ENCODE peak calls at places on chromosome 14, in seven cellular contexts. One of them, this sample, is unnamed.

GRCh38 chr14:54599932-54600331 is 33.0 kb downstream of the SAMD4A start:
- DNase-seq in breast epithelium: no peak
- DNase-seq in NAMALWA: no peak
- DNase-seq in EH: peak; percentile 48
- DNase-seq in AG08395: no peak
- DNase-seq in T-cell: no peak
- DNase-seq in stimulated activated CD4-positive, alpha-beta T cell treated with anti-CD3 and anti-CD28 coated beads, Interleukin-1b, Interleukin-23, amount 100 ng/mL, for 24 hours: no peak
- DNase-seq in this sample: no peak

GRCh38 chr14:67457782-67458181 is 30.7 kb downstream of the TMEM229B start:
- DNase-seq in AG08395: no peak
- DNase-seq in NAMALWA: no peak
- DNase-seq in breast epithelium: peak; percentile 66
- DNase-seq in T-cell: no peak
- DNase-seq in stimulated activated CD4-positive, alpha-beta T cell treated with anti-CD3 and anti-CD28 coated beads, Interleukin-1b, Interleukin-23, amount 100 ng/mL, for 24 hours: no peak
- DNase-seq in EH: peak; percentile 25
- DNase-seq in this sample: no peak

GRCh38 chr14:96083667-96084320 is 44.6 kb downstream of the C14orf132 start:
- DNase-seq in breast epithelium: peak; percentile 31
- DNase-seq in EH: no peak
- DNase-seq in NAMALWA: no peak
- DNase-seq in AG08395: no peak
- DNase-seq in T-cell: no peak
- DNase-seq in stimulated activated CD4-positive, alpha-beta T cell treated with anti-CD3 and anti-CD28 coated beads, Interleukin-1b, Interleukin-23, amount 100 ng/mL, for 24 hours: no peak
- DNase-seq in this sample: no peak

GRCh38 chr14:81219821-81220487 is 805 bp downstream of the GTF2A1 start:
- DNase-seq in breast epithelium: peak; percentile 36
- DNase-seq in NAMALWA: no peak
- DNase-seq in stimulated activated CD4-positive, alpha-beta T cell treated with anti-CD3 and anti-CD28 coated beads, Interleukin-1b, Interleukin-23, amount 100 ng/mL, for 24 hours: peak; percentile 9
- DNase-seq in EH: peak; percentile 42
- DNase-seq in T-cell: no peak
- DNase-seq in AG08395: peak; percentile 24
- DNase-seq in this sample: no peak

GRCh38 chr14:104197449-104198247 is 59.3 kb downstream of the KIF26A start:
- DNase-seq in stimulated activated CD4-positive, alpha-beta T cell treated with anti-CD3 and anti-CD28 coated beads, Interleukin-1b, Interleukin-23, amount 100 ng/mL, for 24 hours: no peak
- DNase-seq in EH: no peak
- DNase-seq in T-cell: no peak
- DNase-seq in breast epithelium: no peak
- DNase-seq in NAMALWA: no peak
- DNase-seq in AG08395: no peak
- DNase-seq in this sample: no peak

GRCh38 chr14:23434488-23435219 is 806 bp downstream of the MYH7 start:
- DNase-seq in T-cell: no peak
- DNase-seq in breast epithelium: no peak
- DNase-seq in NAMALWA: no peak
- DNase-seq in stimulated activated CD4-positive, alpha-beta T cell treated with anti-CD3 and anti-CD28 coated beads, Interleukin-1b, Interleukin-23, amount 100 ng/mL, for 24 hours: no peak
- DNase-seq in EH: no peak
- DNase-seq in AG08395: no peak
- DNase-seq in this sample: no peak

GRCh38 chr14:103512701-103513611 is 9.7 kb downstream of the CKB start:
- DNase-seq in NAMALWA: no peak
- DNase-seq in AG08395: peak; percentile 93
- DNase-seq in T-cell: no peak
- DNase-seq in breast epithelium: peak; percentile 95
- DNase-seq in EH: peak; percentile 66
- DNase-seq in stimulated activated CD4-positive, alpha-beta T cell treated with anti-CD3 and anti-CD28 coated beads, Interleukin-1b, Interleukin-23, amount 100 ng/mL, for 24 hours: no peak
- DNase-seq in this sample: peak; percentile 76

GRCh38 chr14:37819155-37820015 is 224.0 kb downstream of the TTC6 start:
- DNase-seq in breast epithelium: no peak
- DNase-seq in NAMALWA: no peak
- DNase-seq in T-cell: no peak
- DNase-seq in stimulated activated CD4-positive, alpha-beta T cell treated with anti-CD3 and anti-CD28 coated beads, Interleukin-1b, Interleukin-23, amount 100 ng/mL, for 24 hours: no peak
- DNase-seq in AG08395: peak; percentile 59
- DNase-seq in EH: peak; percentile 58
- DNase-seq in this sample: no peak

GRCh38 chr14:73008501-73008900 is 18.4 kb downstream of the ZFYVE1 start:
- DNase-seq in EH: peak; percentile 92
- DNase-seq in breast epithelium: no peak
- DNase-seq in T-cell: no peak
- DNase-seq in AG08395: peak; percentile 14
- DNase-seq in NAMALWA: no peak
- DNase-seq in stimulated activated CD4-positive, alpha-beta T cell treated with anti-CD3 and anti-CD28 coated beads, Interleukin-1b, Interleukin-23, amount 100 ng/mL, for 24 hours: no peak
- DNase-seq in this sample: no peak

GRCh38 chr14:60724080-60724618 is at the start of gene SIX4:
- DNase-seq in breast epithelium: peak; percentile 67
- DNase-seq in EH: peak; percentile 90
- DNase-seq in NAMALWA: no peak
- DNase-seq in T-cell: no peak
- DNase-seq in AG08395: peak; percentile 82
- DNase-seq in stimulated activated CD4-positive, alpha-beta T cell treated with anti-CD3 and anti-CD28 coated beads, Interleukin-1b, Interleukin-23, amount 100 ng/mL, for 24 hours: no peak
- DNase-seq in this sample: peak; percentile 24